ENCODE peak calls at places on chromosomes 4 and X, in five cellular contexts. E is ovary, Z is fibroblast of mammary gland, N is suprapubic skin, X is nephron progenitor cell. W is an unnamed sample.

GRCh38 chr4:15912961-15913630 is 25.4 kb downstream of the FGFBP1 start:
- DNase-seq in E (no peak), Z (no peak), N (peak; percentile 28), X (no peak), W (no peak)

GRCh38 chrX:22652596-22652995 is 347.2 kb upstream of the DDX53 start:
- DNase-seq in E (no peak), Z (peak; percentile 57), N (no peak), X (peak; percentile 12), W (no peak)

GRCh38 chr4:3250438-3250955 is 1.5 kb downstream of the MSANTD1 start:
- DNase-seq in E (peak; percentile 17), X (no peak), N (no peak), Z (no peak), W (no peak)

GRCh38 chr4:72326692-72327632 is 242.1 kb downstream of the ADAMTS3 start:
- DNase-seq in Z (peak; percentile 57), E (no peak), X (no peak), N (no peak), W (no peak)

GRCh38 chrX:102739642-102740041 is 19.1 kb downstream of the GPRASP3 start:
- DNase-seq in E (no peak), Z (no peak), X (no peak), N (no peak), W (no peak)

GRCh38 chr4:113209652-113210320 is 160.3 kb downstream of the ANK2 start:
- DNase-seq in N (no peak), E (no peak), X (no peak), Z (no peak), W (no peak)

GRCh38 chrX:2500681-2501151 is at the start of the genes DHRSX and ZBED1:
- DNase-seq in Z (no peak), E (no peak), X (peak; percentile 86), N (no peak), W (no peak)

GRCh38 chr4:99736846-99737245 is 79.2 kb upstream of the C4orf54 start:
- DNase-seq in X (no peak), Z (no peak), N (no peak), E (no peak), W (no peak)

GRCh38 chr4:163949976-163950601 is 455.6 kb downstream of the TMA16 start:
- DNase-seq in E (no peak), N (no peak), X (no peak), Z (no peak), W (no peak)

GRCh38 chr4:101141230-101141629 is 206.1 kb downstream of the PPP3CA start:
- DNase-seq in E (no peak), X (no peak), Z (no peak), N (no peak), W (no peak)

GRCh38 chr4:135724426-135724825 is 1522.8 kb upstream of the PABPC4L start:
- DNase-seq in N (no peak), X (no peak), E (no peak), Z (no peak), W (no peak)

GRCh38 chrX:41258871-41259270 is 75.1 kb upstream of the DDX3X start:
- DNase-seq in X (no peak), E (no peak), Z (peak; percentile 23), N (no peak), W (no peak)

GRCh38 chrX:133677123-133678063 is 262.1 kb upstream of the GPC4 start:
- DNase-seq in X (no peak), Z (no peak), E (no peak), N (no peak), W (no peak)

GRCh38 chrX:11375614-11376119 is 82.5 kb downstream of the AMELX start:
- DNase-seq in Z (no peak), N (no peak), E (no peak), X (no peak), W (no peak)

GRCh38 chrX:110180176-110180927 is 137.5 kb downstream of the AMMECR1 start:
- DNase-seq in E (peak; percentile 66), X (no peak), Z (peak; percentile 89), N (no peak), W (no peak)

GRCh38 chr4:68736813-68737212 is 66.4 kb upstream of the UGT2B15 start:
- DNase-seq in E (no peak), N (no peak), X (peak; percentile 20), Z (no peak), W (no peak)

GRCh38 chrX:24235084-24235710 is 78.7 kb downstream of the SUPT20HL2 start:
- DNase-seq in Z (no peak), N (no peak), X (no peak), E (no peak), W (no peak)

GRCh38 chrX:104137496-104137895 is 19.3 kb downstream of the SLC25A53 start:
- DNase-seq in N (no peak), Z (peak; percentile 50), E (no peak), X (no peak), W (no peak)

GRCh38 chr4:25702848-25703247 is 47.2 kb downstream of the SLC34A2 start:
- DNase-seq in X (no peak), Z (peak; percentile 80), N (no peak), E (no peak), W (no peak)

GRCh38 chr4:105765690-105766407 is 57.3 kb downstream of the GSTCD start:
- DNase-seq in E (no peak), Z (peak; percentile 89), N (no peak), X (no peak), W (no peak)

GRCh38 chrX:30620980-30621716 is 32.1 kb upstream of the GK start:
- DNase-seq in Z (peak; percentile 93), N (no peak), X (no peak), E (no peak), W (no peak)

GRCh38 chr4:89071311-89071710 is 14.3 kb upstream of the FAM13A start:
- DNase-seq in Z (no peak), X (no peak), N (no peak), E (no peak), W (no peak)

GRCh38 chr4:157300678-157301077 is 80.2 kb downstream of the GRIA2 start:
- DNase-seq in X (no peak), Z (no peak), E (no peak), N (no peak), W (no peak)

GRCh38 chr4:112127048-112127637 is 18.1 kb upstream of the FAM241A start:
- DNase-seq in E (no peak), N (no peak), X (no peak), Z (no peak), W (no peak)

GRCh38 chrX:39826813-39827543 is 270.8 kb downstream of the BCOR start:
- DNase-seq in Z (no peak), E (no peak), N (no peak), X (no peak), W (no peak)

GRCh38 chr4:24988776-24989175 is 42.0 kb downstream of the LGI2 start:
- DNase-seq in E (no peak), X (no peak), N (no peak), Z (peak; percentile 62), W (no peak)

GRCh38 chr4:99537674-99538073 is 26.2 kb downstream of the TRMT10A start:
- DNase-seq in E (no peak), X (no peak), Z (no peak), N (no peak), W (no peak)

GRCh38 chr4:81166431-81166830 is 48.6 kb downstream of the PRKG2 start:
- DNase-seq in N (no peak), Z (peak; percentile 69), E (no peak), X (no peak), W (no peak)

GRCh38 chr4:76943129-76943620 is 6.4 kb upstream of the SEPTIN11 start:
- DNase-seq in N (no peak), E (no peak), Z (peak; percentile 85), X (no peak), W (no peak)

GRCh38 chr4:103478210-103478609 is 241.6 kb downstream of the TACR3 start:
- DNase-seq in E (no peak), N (no peak), Z (no peak), X (no peak), W (no peak)

GRCh38 chr4:103482471-103482870 is 237.3 kb downstream of the TACR3 start:
- DNase-seq in E (no peak), N (no peak), Z (peak; percentile 10), X (no peak), W (no peak)

GRCh38 chr4:103478729-103479128 is 241.1 kb downstream of the TACR3 start:
- DNase-seq in E (no peak), Z (peak; percentile 45), N (no peak), X (no peak), W (no peak)

GRCh38 chr4:103484521-103484920 is 235.3 kb downstream of the TACR3 start:
- DNase-seq in E (no peak), Z (no peak), X (no peak), N (no peak), W (no peak)

DNA sequence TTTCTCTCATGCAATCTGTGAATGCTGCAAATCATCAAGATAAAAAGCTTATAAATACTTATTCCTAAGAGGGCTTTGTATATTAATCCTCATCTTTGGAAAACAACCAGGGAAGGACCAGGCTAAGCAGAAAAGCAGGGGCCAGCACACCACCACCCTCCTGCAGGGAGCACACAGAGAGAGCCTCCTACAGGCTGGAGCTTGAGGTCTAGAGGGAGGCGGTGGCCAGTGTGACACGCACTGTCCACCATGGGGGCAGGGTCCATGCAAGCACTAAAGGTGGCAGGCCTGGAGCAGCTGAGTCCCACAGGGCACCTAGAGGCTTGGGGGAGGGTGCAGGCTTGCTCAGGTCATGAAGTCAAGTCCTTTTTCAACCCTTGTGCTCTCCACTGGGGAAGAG is 236.9 kb downstream of the TACR3 start:
- DNase-seq in N (no peak), E (no peak), Z (no peak), X (no peak), W (no peak)
- TF ChIP-seq CTCF in N (no peak), E (no peak), Z (no peak), X (no peak), W (no peak)

DNA sequence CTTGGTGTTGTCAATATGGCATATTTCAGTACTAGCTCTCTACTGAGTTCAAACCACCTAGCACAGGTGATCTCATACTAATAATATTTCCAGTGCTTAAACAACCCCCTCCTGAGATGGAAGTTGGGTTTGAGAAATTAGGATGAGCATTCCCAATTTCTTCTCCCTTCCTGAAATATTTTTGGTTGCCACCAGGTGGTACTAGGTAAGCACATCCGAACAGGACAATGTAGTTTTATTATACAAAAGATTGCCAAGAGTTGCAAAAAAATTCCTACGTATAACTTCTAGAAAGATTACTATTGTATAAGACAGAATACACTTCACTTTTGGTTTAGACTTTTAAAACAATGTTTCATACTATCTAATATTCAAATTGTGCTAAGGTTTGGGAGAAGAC is 484.5 kb downstream of the PACRGL start:
- DNase-seq in N (no peak), X (no peak), Z (no peak), E (no peak), W (no peak)
- TF ChIP-seq CTCF in N (no peak), X (no peak), Z (no peak), E (no peak), W (no peak)

GRCh38 chr4:153207561-153207960 is 3.3 kb downstream of the TRIM2 start:
- DNase-seq in X (peak; percentile 47), Z (peak; percentile 31), E (peak; percentile 34), N (no peak), W (no peak)
- TF ChIP-seq CTCF in X (peak; percentile 52), Z (peak; percentile 46), E (no peak), N (no peak), W (no peak)

DNA sequence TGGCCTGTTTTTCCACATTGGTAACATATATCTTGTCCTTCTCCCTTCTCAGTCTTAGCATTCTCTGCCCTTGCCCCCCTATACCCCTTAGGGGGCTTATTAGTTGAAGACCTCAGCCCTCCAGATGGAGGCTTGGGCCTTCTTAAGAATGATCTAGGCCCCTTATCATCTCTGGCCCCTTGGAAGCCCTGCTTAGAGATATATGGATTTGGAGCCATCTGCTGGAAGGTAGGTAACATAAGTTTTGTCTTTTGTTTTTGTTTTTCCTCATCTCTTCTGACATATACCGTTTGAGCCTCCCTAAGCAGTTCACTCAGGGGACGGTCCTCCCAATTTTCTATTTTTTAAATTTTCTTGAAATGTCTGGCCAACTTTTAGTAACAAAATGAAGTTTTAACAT is 48.3 kb upstream of the NAP1L2 start:
- DNase-seq in Z (peak; percentile 18), E (no peak), X (no peak), N (no peak), W (no peak)
- TF ChIP-seq CTCF in Z (peak; percentile 27), E (no peak), X (no peak), N (no peak), W (no peak)

W was measured in omental fat pad.